ENCODE peak calls at places on chromosomes 12 and 14, in ten cellular contexts. K is tibial nerve; H is body of pancreas; V is Peyer's patch; W is CD8-positive, alpha-beta T cell; P is pancreas; L is neural progenitor cell; I is RWPE2; O is hepatocyte; G is aorta. B is an unnamed sample. For H3K4me1 and H3K9me3, the result is how much of the 10 kb centered on the place peaks cover.

GRCh38 chr14:70808023-70808401 is 1.3 kb downstream of the MAP3K9 start:
- DNase-seq in K (no peak), H (peak), V (peak), W (peak), P (peak), L (peak), I (no peak), O (peak), G (no peak), B (no peak)

GRCh38 chr14:32109676-32110075 is 32.6 kb downstream of the ARHGAP5 start:
- DNase-seq in K (no peak), H (no peak), V (no peak), W (no peak), P (no peak), L (no peak), I (no peak), O (no peak), G (no peak), B (no peak)

GRCh38 chr14:52313493-52313881 is 625 bp upstream of the PTGER2 start:
- DNase-seq in K (no peak), H (no peak), V (no peak), W (no peak), P (no peak), L (no peak), I (no peak), O (no peak), G (no peak), B (no peak)

GRCh38 chr14:62602712-62603111 is 442.5 kb downstream of the KCNH5 start:
- DNase-seq in K (no peak), H (no peak), V (no peak), W (no peak), P (no peak), L (no peak), I (no peak), O (no peak), G (no peak), B (no peak)

GRCh38 chr12:117360551-117361311 is 695 bp downstream of the NOS1 start:
- DNase-seq in K (no peak), H (no peak), V (no peak), W (no peak), P (no peak), L (peak), I (no peak), O (no peak), G (no peak), B (no peak)

GRCh38 chr14:61121293-61121897 is 140.3 kb downstream of the SLC38A6 start:
- DNase-seq in K (no peak), H (no peak), V (no peak), W (no peak), P (no peak), L (no peak), I (no peak), O (no peak), G (no peak), B (no peak)

GRCh38 chr12:15114501-15114900 is 106.7 kb downstream of the RERG start:
- DNase-seq in K (no peak), H (no peak), V (no peak), W (no peak), P (no peak), L (no peak), I (no peak), O (no peak), G (no peak), B (no peak)

GRCh38 chr12:114933428-114934160 is 249.6 kb upstream of the TBX3 start:
- DNase-seq in K (no peak), H (no peak), V (no peak), W (no peak), P (no peak), L (no peak), I (peak), O (peak), G (no peak), B (no peak)

GRCh38 chr14:30657606-30658163 is 35.6 kb downstream of the SCFD1 start:
- DNase-seq in K (no peak), H (no peak), V (no peak), W (no peak), P (no peak), L (no peak), I (no peak), O (no peak), G (no peak), B (no peak)

GRCh38 chr14:25121342-25122129 is 71.6 kb upstream of the STXBP6 start:
- DNase-seq in K (no peak), H (no peak), V (no peak), W (no peak), P (no peak), L (no peak), I (no peak), O (peak), G (no peak), B (no peak)

GRCh38 chr14:43786066-43786762 is 720.9 kb downstream of the FSCB start:
- DNase-seq in K (no peak), H (no peak), V (no peak), W (no peak), P (no peak), L (no peak), I (no peak), O (no peak), G (no peak), B (no peak)

GRCh38 chr12:62267490-62267889 is 7.3 kb downstream of the USP15 start:
- DNase-seq in K (no peak), H (no peak), V (no peak), W (no peak), P (no peak), L (no peak), I (no peak), O (no peak), G (no peak), B (no peak)
- H3K4me1 ChIP-seq in K (half or more), H (half or more), V (under half), W (half or more), P (under half), L (under half), I (under half), O (under half), G (under half), B (under half)

GRCh38 chr12:126651133-126651532 is 1585.9 kb downstream of the AACS start:
- DNase-seq in K (no peak), H (no peak), V (no peak), W (no peak), P (no peak), L (no peak), I (no peak), O (no peak), G (no peak), B (no peak)

GRCh38 chr12:126648074-126648473 is 1582.8 kb downstream of the AACS start:
- DNase-seq in K (no peak), H (peak), V (no peak), W (no peak), P (peak), L (no peak), I (no peak), O (no peak), G (no peak), B (no peak)
- H3K9me3 ChIP-seq in K (under half), H (under half), V (under half), W (under half), P (under half), L (under half), I (under half), O (under half), G (under half), B (under half)

DNA sequence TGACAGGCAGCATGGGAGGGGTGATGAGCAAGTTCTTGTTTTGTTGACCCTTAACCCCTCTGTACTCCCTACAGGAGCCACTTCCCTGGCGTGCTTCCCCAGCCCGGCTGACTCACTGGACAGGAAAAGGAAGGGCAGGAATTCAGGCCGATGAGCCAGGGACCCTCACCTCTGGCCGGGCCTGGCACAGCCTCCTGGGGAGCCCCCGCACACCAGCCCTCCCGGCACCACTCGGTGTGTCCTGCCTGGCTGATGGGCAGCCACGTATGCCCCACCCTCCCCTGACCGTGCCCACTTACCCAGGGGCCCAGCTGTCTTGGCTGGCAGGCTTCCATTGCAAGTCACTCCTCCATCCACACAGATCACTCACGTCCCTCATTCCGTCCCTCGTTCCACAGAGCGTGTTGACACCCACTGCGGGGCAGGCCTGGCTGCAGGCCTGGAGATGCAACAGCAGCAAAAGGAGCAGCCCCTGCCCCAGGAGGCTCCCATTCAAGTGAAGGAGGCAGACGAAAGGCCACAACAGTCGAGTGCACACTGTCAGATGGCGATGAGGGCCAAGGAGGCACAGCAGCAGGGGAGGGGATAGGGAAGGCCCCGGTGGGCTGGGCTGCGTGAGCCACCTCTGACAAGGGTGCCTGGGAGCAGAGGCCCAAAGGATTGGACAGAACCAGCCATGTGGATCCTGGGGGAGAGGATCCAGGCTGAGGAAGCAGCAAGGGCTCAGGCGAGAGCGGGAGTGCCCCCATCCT is 19.7 kb upstream of the CD9 start:
- DNase-seq in K (peak), H (peak), V (peak), W (no peak), P (no peak), L (no peak), I (no peak), O (peak), G (peak), B (no peak)
- H3K27ac ChIP-seq in K (peak), H (peak), V (no peak), W (no peak), P (no peak), L (no peak), I (peak), O (no peak), G (no peak), B (no peak)

GRCh38 chr12:124939428-124940142 is 25.1 kb upstream of the UBC start:
- DNase-seq in K (peak), H (peak), V (peak), W (peak), P (peak), L (peak), I (peak), O (peak), G (peak), B (peak)
- H3K4me1 ChIP-seq in K (under half), H (under half), V (under half), W (under half), P (under half), L (under half), I (under half), O (under half), G (under half), B (under half)